ENCODE peak calls at places on chromosomes 12 and 14, in four cellular contexts. B, W, O and F are unnamed samples.

GRCh38 chr12:121787063-121787774 is 6.3 kb downstream of the RHOF start:
- DNase-seq in W (no peak), B (no peak), O (no peak), F (no peak)

GRCh38 chr12:32698285-32698684 is 19.2 kb downstream of the DNM1L start:
- DNase-seq in O (no peak), B (no peak), W (no peak), F (no peak)

GRCh38 chr12:981176-981828 is 9.7 kb upstream of the ERC1 start:
- DNase-seq in W (no peak), O (no peak), B (peak; percentile 58), F (no peak)

GRCh38 chr12:64621257-64621942 is 11.1 kb downstream of the RASSF3 start:
- DNase-seq in W (peak; percentile 91), B (peak; percentile 46), O (no peak), F (no peak)

GRCh38 chr14:48454887-48455286 is 779.5 kb upstream of the MDGA2 start:
- DNase-seq in W (no peak), O (no peak), B (no peak), F (no peak)

GRCh38 chr12:58727526-58727925 is 192.8 kb downstream of the LRIG3 start:
- DNase-seq in B (no peak), W (no peak), O (no peak), F (no peak)

GRCh38 chr12:101609198-101609597 is 14.4 kb downstream of the MYBPC1 start:
- DNase-seq in B (no peak), W (no peak), O (no peak), F (no peak)

GRCh38 chr12:130778776-130779175 is 60.3 kb downstream of the STX2 start:
- DNase-seq in O (no peak), W (no peak), B (no peak), F (no peak)

GRCh38 chr14:35897616-35898111 is 71.5 kb downstream of the BRMS1L start:
- DNase-seq in B (no peak), O (no peak), W (no peak), F (no peak)

GRCh38 chr12:63919758-63920157 is 75.3 kb downstream of the SRGAP1 start:
- DNase-seq in O (no peak), W (no peak), B (peak; percentile 18), F (no peak)

GRCh38 chr14:77063581-77064289 is 34.3 kb upstream of the CIPC start:
- DNase-seq in O (no peak), B (no peak), W (no peak), F (no peak)

GRCh38 chr12:25495336-25496097 is 57.6 kb downstream of the LMNTD1 start:
- DNase-seq in B (peak; percentile 92), O (no peak), W (no peak), F (peak; percentile 64)

GRCh38 chr12:42716521-42716920 is 127.0 kb upstream of the PRICKLE1 start:
- DNase-seq in W (no peak), O (no peak), B (peak; percentile 76), F (no peak)

GRCh38 chr12:66453837-66454236 is 151.5 kb downstream of the HELB start:
- DNase-seq in B (no peak), W (no peak), O (no peak), F (no peak)

GRCh38 chr12:128914908-128915563 is 61.8 kb downstream of the GLT1D1 start:
- DNase-seq in W (peak; percentile 88), B (no peak), O (no peak), F (no peak)

GRCh38 chr12:3214508-3215365 is 137.6 kb downstream of the TSPAN9 start:
- DNase-seq in W (no peak), O (no peak), B (no peak), F (no peak)

GRCh38 chr12:32983332-32983731 is 86.8 kb upstream of the PKP2 start:
- DNase-seq in O (peak; percentile 34), B (no peak), W (no peak), F (no peak)

GRCh38 chr12:990308-990648 is 745 bp upstream of the ERC1 start:
- DNase-seq in O (peak; percentile 57), W (no peak), B (peak; percentile 62), F (no peak)

GRCh38 chr14:79627058-79627457 is 584.2 kb downstream of the DIO2 start:
- DNase-seq in B (no peak), O (no peak), W (no peak), F (no peak)

GRCh38 chr12:77761286-77761685 is 69.4 kb upstream of the NAV3 start:
- DNase-seq in O (no peak), B (no peak), W (no peak), F (no peak)

GRCh38 chr12:54000774-54001114 is 783 bp downstream of the HOXC9 start:
- DNase-seq in B (no peak), W (no peak), O (no peak), F (no peak)

GRCh38 chr14:30883508-30884294 is 9.3 kb downstream of the COCH start:
- DNase-seq in O (no peak), B (no peak), W (no peak), F (no peak)

GRCh38 chr14:64788706-64789105 is 84.5 kb downstream of the PLEKHG3 start:
- DNase-seq in O (peak; percentile 16), W (no peak), B (peak; percentile 97), F (peak; percentile 73)

GRCh38 chr12:117118838-117119591 is 19.8 kb upstream of the TESC start:
- DNase-seq in W (no peak), B (no peak), O (no peak), F (no peak)

GRCh38 chr12:112973016-112973711 is 5.2 kb upstream of the OAS2 start:
- DNase-seq in B (no peak), W (no peak), O (no peak), F (no peak)

GRCh38 chr14:50020799-50021198 is 95.6 kb downstream of the VCPKMT start:
- DNase-seq in W (no peak), O (no peak), B (no peak), F (no peak)

GRCh38 chr12:131045705-131046460 is 92.2 kb downstream of the ADGRD1 start:
- DNase-seq in B (no peak), W (no peak), O (no peak), F (no peak)

GRCh38 chr12:52815676-52816075 is 1.8 kb upstream of the KRT4 start:
- DNase-seq in B (no peak), W (no peak), O (no peak), F (no peak)

GRCh38 chr12:120936197-120936596 is 32.0 kb upstream of the SPPL3 start:
- DNase-seq in B (no peak), O (no peak), W (no peak), F (no peak)

GRCh38 chr14:77085538-77085937 is 12.5 kb upstream of the CIPC start:
- DNase-seq in B (no peak), O (no peak), W (no peak), F (no peak)

GRCh38 chr12:12511895-12512674 is 50.6 kb downstream of the DUSP16 start:
- DNase-seq in W (no peak), B (no peak), O (no peak), F (no peak)

GRCh38 chr14:35814371-35815005 is 5.4 kb upstream of the RALGAPA1 start:
- DNase-seq in O (peak; percentile 70), B (peak; percentile 8), W (no peak), F (no peak)

GRCh38 chr12:112325648-112326207 is 56.5 kb downstream of the HECTD4 start:
- DNase-seq in O (peak; percentile 19), B (no peak), W (no peak), F (no peak)

GRCh38 chr12:52203126-52203921 is 11.5 kb upstream of the KRT80 start:
- DNase-seq in B (peak; percentile 87), W (no peak), O (peak; percentile 20), F (peak; percentile 97)

DNA sequence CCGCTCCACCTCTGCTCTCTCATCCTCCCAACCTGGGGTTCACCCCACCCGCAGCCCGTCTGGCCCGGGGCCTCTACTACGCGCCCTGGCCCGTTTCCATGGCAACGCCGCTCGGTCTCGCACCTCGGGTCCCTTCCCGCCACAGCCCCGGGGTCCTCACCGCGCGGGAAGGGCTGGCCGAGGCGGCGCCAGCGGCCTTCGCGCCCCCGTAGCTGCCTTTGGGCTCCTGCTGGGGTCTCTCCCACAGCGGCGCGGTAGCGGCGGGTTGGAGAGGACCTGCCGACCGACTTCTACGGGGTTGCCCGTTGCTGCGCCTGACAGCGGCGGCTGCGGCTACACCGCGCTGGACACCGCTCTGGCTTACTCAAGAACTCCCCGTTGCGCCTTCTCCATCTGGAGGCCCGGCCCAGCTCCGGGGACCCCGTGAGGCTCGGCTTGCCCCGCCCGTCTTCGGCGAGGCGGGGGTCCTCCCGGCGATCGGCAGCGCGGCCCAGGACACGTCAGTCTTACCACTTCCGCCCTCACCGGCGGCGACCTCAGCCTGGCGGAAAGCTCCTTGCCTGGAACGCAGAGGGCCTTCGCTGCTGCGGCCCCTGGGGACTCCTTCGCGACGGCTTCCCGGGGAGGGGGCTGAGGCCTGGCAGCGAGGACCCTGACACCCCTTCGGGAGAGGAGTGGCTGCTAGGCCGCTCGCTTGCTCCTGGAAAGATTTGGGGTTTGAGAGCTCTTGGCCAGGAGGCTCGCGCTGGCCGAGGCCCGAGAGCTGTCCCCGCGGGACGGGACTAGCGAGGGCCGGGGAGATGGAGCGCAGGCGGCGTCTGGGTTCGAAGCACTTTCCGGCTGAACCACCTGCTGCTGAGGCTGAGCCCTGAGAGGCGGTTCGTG is at the start of gene TM9SF1:
- DNase-seq in B (peak; percentile 81), O (peak; percentile 89), W (peak; percentile 52), F (peak; percentile 30)
- H2AFZ ChIP-seq in B (peak within 1 kb of the TSS; percentile 93), O (peak within 1 kb of the TSS; percentile 98), W (peak within 1 kb of the TSS; percentile 98), F (peak within 1 kb of the TSS; percentile 90)

GRCh38 chr14:59032821-59033220 is 155.6 kb upstream of the DAAM1 start:
- DNase-seq in O (no peak), W (no peak), B (peak; percentile 19), F (no peak)

GRCh38 chr14:59026086-59026485 is 162.4 kb upstream of the DAAM1 start:
- DNase-seq in B (peak; percentile 39), O (no peak), W (no peak), F (no peak)

GRCh38 chr14:59028476-59029202 is 159.8 kb upstream of the DAAM1 start:
- DNase-seq in O (peak; percentile 47), W (peak; percentile 31), B (peak; percentile 94), F (no peak)
- H3K4me2 ChIP-seq in O (no peak overlapping the region), W (peak overlapping the region; percentile 39), B (peak overlapping the region; percentile 66), F (no peak overlapping the region)

GRCh38 chr14:103021817-103022668 is 35.3 kb downstream of the CDC42BPB start:
- DNase-seq in W (no peak), B (no peak), O (no peak), F (no peak)

GRCh38 chr14:103022669-103023044 is 34.7 kb downstream of the CDC42BPB start:
- DNase-seq in W (no peak), O (peak; percentile 14), B (no peak), F (no peak)

GRCh38 chr14:103027451-103027850 is 29.9 kb downstream of the CDC42BPB start:
- DNase-seq in W (no peak), B (no peak), O (no peak), F (no peak)

GRCh38 chr14:103026988-103027387 is 30.4 kb downstream of the CDC42BPB start:
- DNase-seq in W (no peak), O (no peak), B (no peak), F (no peak)

GRCh38 chr14:103023881-103024473 is 33.4 kb downstream of the CDC42BPB start:
- DNase-seq in B (peak; percentile 67), W (no peak), O (no peak), F (no peak)
- H2AFZ ChIP-seq in B (peak overlapping the region; percentile 28), W (no peak overlapping the region), O (no peak overlapping the region), F (no peak overlapping the region)

GRCh38 chr12:108449478-108449877 is 65.6 kb upstream of the FICD start:
- DNase-seq in W (no peak), B (no peak), O (no peak), F (no peak)

GRCh38 chr12:108448246-108448645 is 66.8 kb upstream of the FICD start:
- DNase-seq in O (no peak), B (no peak), W (no peak), F (no peak)

GRCh38 chr12:108442910-108443309 is 72.2 kb upstream of the FICD start:
- DNase-seq in O (peak; percentile 18), W (no peak), B (no peak), F (no peak)

GRCh38 chr12:108446766-108447165 is 68.3 kb upstream of the FICD start:
- DNase-seq in O (no peak), B (no peak), W (no peak), F (no peak)

GRCh38 chr12:108447168-108447840 is 67.8 kb upstream of the FICD start:
- DNase-seq in O (no peak), B (no peak), W (no peak), F (no peak)
- H3K4me2 ChIP-seq in O (no peak overlapping the region), B (no peak overlapping the region), W (no peak overlapping the region), F (peak overlapping the region; percentile 46)